ENCODE peak calls at places on chromosomes 13 and 19, in four cellular contexts. E is fibroblast of pulmonary artery, Q is dorsolateral prefrontal cortex, L is AG04450. I is an unnamed sample.

GRCh38 chr19:8601796-8602195 is 8.7 kb downstream of the ADAMTS10 start:
- DNase-seq in L (no peak), E (no peak), Q (no peak), I (no peak)

GRCh38 chr13:43167058-43167457 is 143.7 kb downstream of the DNAJC15 start:
- DNase-seq in L (no peak), E (no peak), Q (no peak), I (no peak)

GRCh38 chr19:46609511-46610412 is 8.6 kb downstream of the CALM3 start:
- DNase-seq in L (no peak), E (no peak), Q (no peak), I (no peak)

GRCh38 chr19:827710-828321 is at the start of gene AZU1:
- DNase-seq in Q (no peak), L (no peak), E (no peak), I (no peak)

GRCh38 chr19:33064778-33065550 is at the start of gene RHPN2:
- DNase-seq in Q (no peak), L (no peak), E (peak; percentile 68), I (peak; percentile 78)

GRCh38 chr13:113327766-113328391 is 30.8 kb downstream of the LAMP1 start:
- DNase-seq in Q (no peak), E (no peak), L (no peak), I (no peak)

GRCh38 chr19:31015778-31016177 is 333.5 kb downstream of the TSHZ3 start:
- DNase-seq in E (no peak), L (no peak), Q (no peak), I (no peak)

GRCh38 chr19:28468701-28469459 is 744.1 kb downstream of the UQCRFS1 start:
- DNase-seq in L (no peak), Q (no peak), E (peak; percentile 25), I (no peak)

GRCh38 chr19:35142531-35143230 is 374 bp upstream of the FXYD7 start:
- DNase-seq in L (no peak), E (peak; percentile 52), Q (peak; percentile 59), I (peak; percentile 76)

GRCh38 chr13:66347718-66348117 is 882.4 kb downstream of the PCDH9 start:
- DNase-seq in L (no peak), E (no peak), Q (no peak), I (no peak)

GRCh38 chr19:19595171-19595701 is 23.3 kb downstream of the PBX4 start:
- DNase-seq in E (peak; percentile 14), Q (no peak), L (no peak), I (peak; percentile 29)

GRCh38 chr19:11513946-11514345 is 8.3 kb upstream of the ZNF653 start:
- DNase-seq in L (no peak), Q (no peak), E (no peak), I (no peak)

GRCh38 chr19:16337809-16338469 is 13.3 kb downstream of the KLF2 start:
- DNase-seq in L (no peak), Q (no peak), E (no peak), I (no peak)

GRCh38 chr19:16022681-16023557 is 53.4 kb upstream of the TPM4 start:
- DNase-seq in L (no peak), E (no peak), Q (no peak), I (no peak)

GRCh38 chr13:40971321-40971720 is 47.8 kb downstream of the ELF1 start:
- DNase-seq in E (no peak), L (no peak), Q (no peak), I (no peak)

GRCh38 chr19:5949792-5950305 is 28.1 kb downstream of the RANBP3 start:
- DNase-seq in E (no peak), L (no peak), Q (no peak), I (no peak)

GRCh38 chr19:14368011-14368513 is 13.2 kb upstream of the ADGRE5 start:
- DNase-seq in L (no peak), E (no peak), Q (no peak), I (no peak)

GRCh38 chr13:96621634-96622033 is 372.6 kb downstream of the OXGR1 start:
- DNase-seq in Q (no peak), E (no peak), L (no peak), I (no peak)

GRCh38 chr19:823565-824121 is 1.9 kb upstream of the PLPPR3 start:
- DNase-seq in Q (no peak), L (no peak), E (no peak), I (no peak)

GRCh38 chr13:109157275-109157674 is 527.9 kb downstream of the MYO16 start:
- DNase-seq in E (no peak), Q (no peak), L (no peak), I (no peak)

GRCh38 chr13:55038230-55038629 is 2009.6 kb downstream of the OLFM4 start:
- DNase-seq in L (no peak), Q (no peak), E (no peak), I (no peak)

GRCh38 chr13:54078271-54078670 is 1049.7 kb downstream of the OLFM4 start:
- DNase-seq in Q (no peak), L (no peak), E (no peak), I (no peak)

GRCh38 chr19:17872251-17873001 is 681 bp downstream of the SLC5A5 start:
- DNase-seq in E (no peak), L (no peak), Q (no peak), I (no peak)

GRCh38 chr19:16566161-16566560 is 6.1 kb downstream of the SLC35E1 start:
- DNase-seq in Q (no peak), E (no peak), L (no peak), I (no peak)

GRCh38 chr13:20498659-20499058 is 27.0 kb downstream of the CRYL1 start:
- DNase-seq in E (no peak), L (no peak), Q (no peak), I (no peak)

GRCh38 chr13:102800145-102801041 is 1.5 kb downstream of the BIVM start:
- DNase-seq in Q (peak; percentile 58), E (peak; percentile 76), L (peak; percentile 26), I (peak; percentile 83)

GRCh38 chr13:91381371-91381770 is 17.1 kb upstream of the GPC5 start:
- DNase-seq in L (no peak), E (peak; percentile 41), Q (no peak), I (no peak)

I was measured in germinal center.